ENCODE peak calls at places on chromosomes 1 and 21, in seven cellular contexts. C is psoas muscle, D is NCI-H1092, T is ACHN, Z is NCI-H748 treated with DMSO at 0.1 percent for 48 hours, Y is GM13976, R is right lobe of liver. E is an unnamed sample.

GRCh38 chr1:30912913-30913652 is 4.5 kb upstream of the SDC3 start:
- DNase-seq in D (no peak), C (peak), R (peak), Y (no peak), Z (no peak), T (no peak), E (no peak)

GRCh38 chr1:6075747-6076146 is 30.1 kb downstream of the KCNAB2 start:
- DNase-seq in C (no peak), Z (no peak), D (no peak), T (no peak), R (no peak), Y (no peak), E (no peak)

GRCh38 chr1:72009756-72010441 is 272.4 kb downstream of the NEGR1 start:
- DNase-seq in T (no peak), Y (no peak), C (no peak), R (no peak), D (no peak), Z (no peak), E (no peak)

GRCh38 chr21:36948686-36949085 is 17.8 kb downstream of the HLCS start:
- DNase-seq in Z (no peak), R (no peak), C (no peak), Y (no peak), D (no peak), T (no peak), E (no peak)

GRCh38 chr1:107936498-107937481 is 28.2 kb downstream of the VAV3 start:
- DNase-seq in T (peak), Y (no peak), R (no peak), Z (no peak), C (peak), D (no peak), E (peak)

GRCh38 chr1:47996060-47996405 is 1.2 kb downstream of the TRABD2B start:
- DNase-seq in R (no peak), Y (no peak), Z (no peak), T (no peak), D (no peak), C (no peak), E (no peak)

GRCh38 chr1:84146375-84147032 is 2.4 kb downstream of the PRKACB start:
- DNase-seq in R (no peak), Y (no peak), C (no peak), T (peak), Z (no peak), D (no peak), E (no peak)

GRCh38 chr1:167054946-167055630 is 35.1 kb downstream of the GPA33 start:
- DNase-seq in Z (no peak), Y (no peak), T (no peak), D (no peak), R (no peak), C (no peak), E (no peak)

GRCh38 chr1:179229214-179230140 is at the start of gene ABL2:
- DNase-seq in C (peak), Z (no peak), D (peak), Y (peak), T (peak), R (peak), E (peak)

GRCh38 chr1:110927484-110928075 is 36.1 kb downstream of the LRIF1 start:
- DNase-seq in T (peak), Y (no peak), C (no peak), D (no peak), R (no peak), Z (no peak), E (no peak)

GRCh38 chr1:180178511-180179161 is 24.0 kb downstream of the QSOX1 start:
- DNase-seq in C (peak), Y (peak), D (peak), R (peak), T (peak), Z (peak), E (peak)

GRCh38 chr1:226884966-226885820 is 14.8 kb downstream of the PSEN2 start:
- DNase-seq in Y (no peak), Z (no peak), C (no peak), R (no peak), D (no peak), T (no peak), E (no peak)

GRCh38 chr1:68011786-68012375 is 38.5 kb downstream of the DIRAS3 start:
- DNase-seq in T (no peak), Y (no peak), R (no peak), C (no peak), Z (no peak), D (no peak), E (no peak)

GRCh38 chr1:17351047-17351446 is 20.9 kb upstream of the PADI6 start:
- DNase-seq in C (no peak), D (no peak), R (no peak), T (no peak), Z (no peak), Y (no peak), E (no peak)

GRCh38 chr21:45576838-45577737 is 34.8 kb upstream of the SLC19A1 start:
- DNase-seq in R (no peak), C (no peak), T (no peak), Y (no peak), D (no peak), Z (no peak), E (no peak)

GRCh38 chr21:46425566-46425965 is 33.1 kb upstream of the DIP2A start:
- DNase-seq in C (no peak), Z (no peak), T (no peak), D (peak), Y (no peak), R (no peak), E (no peak)

GRCh38 chr1:92960395-92961130 is 699 bp downstream of the DIPK1A start:
- DNase-seq in Y (peak), D (peak), C (peak), T (peak), R (peak), Z (peak), E (peak)

GRCh38 chr1:36352141-36352909 is 28.9 kb upstream of the EVA1B start:
- DNase-seq in Z (no peak), T (peak), D (no peak), Y (no peak), R (no peak), C (no peak), E (no peak)

GRCh38 chr1:187716160-187716559 is 887.4 kb downstream of the PLA2G4A start:
- DNase-seq in C (no peak), Z (no peak), D (no peak), Y (no peak), T (no peak), R (no peak), E (no peak)

GRCh38 chr1:229924639-229925038 is 142.4 kb upstream of the GALNT2 start:
- DNase-seq in R (no peak), D (no peak), C (no peak), T (no peak), Y (no peak), Z (no peak), E (no peak)

GRCh38 chr1:26500488-26501175 is 28.4 kb downstream of the HMGN2 start:
- DNase-seq in Z (peak), C (peak), R (peak), Y (peak), T (peak), D (peak), E (peak)

GRCh38 chr1:46171872-46172271 is 3.0 kb upstream of the TSPAN1 start:
- DNase-seq in R (no peak), T (no peak), C (no peak), Z (no peak), Y (no peak), D (no peak), E (no peak)

GRCh38 chr1:82777240-82777639 is 976.5 kb downstream of the ADGRL2 start:
- DNase-seq in Y (no peak), T (no peak), R (no peak), D (no peak), C (no peak), Z (no peak), E (no peak)

GRCh38 chr1:182410620-182411273 is 10.3 kb upstream of the TEDDM1 start:
- DNase-seq in D (no peak), Y (no peak), C (no peak), R (no peak), Z (no peak), T (no peak), E (no peak)

GRCh38 chr1:90821793-90822359 is 104.8 kb upstream of the BARHL2 start:
- DNase-seq in D (no peak), C (no peak), R (no peak), Y (no peak), Z (no peak), T (no peak), E (no peak)